ENCODE peak calls at places on chromosomes 7 and 10, in nine cellular contexts. L is stomach, W is tibial nerve, A is Peyer's patch, F is GM12878, N is ovary, I is IMR-90, D is uterus, G is thyroid gland. V is an unnamed sample. For H3K36me3, the result is how much of the 10 kb centered on the place peaks cover.

GRCh38 chr10:75438275-75438674 is 6.9 kb downstream of the LRMDA start:
- DNase-seq in L (peak), W (no peak), A (no peak), F (no peak), N (no peak), I (no peak), D (no peak), G (peak), V (no peak)

GRCh38 chr10:5234106-5234877 is 37.7 kb downstream of the AKR1C4 start:
- DNase-seq in L (peak), W (no peak), A (no peak), F (no peak), N (no peak), I (peak), D (no peak), G (no peak), V (no peak)

GRCh38 chr10:24196426-24197039 is 12.4 kb upstream of the KIAA1217 start:
- DNase-seq in L (peak), W (peak), A (peak), F (no peak), N (peak), I (peak), D (peak), G (peak), V (no peak)

GRCh38 chr7:135785065-135785464 is 36.5 kb upstream of the FAM180A start:
- DNase-seq in L (no peak), W (no peak), A (no peak), F (no peak), N (no peak), I (no peak), D (no peak), G (no peak), V (no peak)

GRCh38 chr10:85926986-85927385 is 439.6 kb downstream of the GRID1 start:
- DNase-seq in L (no peak), W (no peak), A (no peak), F (peak), N (no peak), I (no peak), D (no peak), G (no peak), V (no peak)

GRCh38 chr10:116634126-116634975 is 13.6 kb downstream of the PNLIPRP2 start:
- DNase-seq in L (no peak), W (no peak), A (no peak), F (no peak), N (no peak), I (no peak), D (no peak), G (no peak), V (no peak)

GRCh38 chr7:70808876-70809275 is 323.1 kb upstream of the GALNT17 start:
- DNase-seq in L (no peak), W (no peak), A (no peak), F (no peak), N (no peak), I (no peak), D (no peak), G (no peak), V (no peak)

GRCh38 chr10:70126700-70127395 is 5.8 kb downstream of the AIFM2 start:
- DNase-seq in L (no peak), W (no peak), A (no peak), F (no peak), N (no peak), I (no peak), D (no peak), G (no peak), V (no peak)

GRCh38 chr10:132408367-132408781 is 11.4 kb downstream of the PWWP2B start:
- DNase-seq in L (no peak), W (no peak), A (peak), F (no peak), N (no peak), I (no peak), D (no peak), G (peak), V (no peak)

GRCh38 chr7:132160525-132161230 is 415.6 kb downstream of the PLXNA4 start:
- DNase-seq in L (no peak), W (no peak), A (no peak), F (no peak), N (no peak), I (no peak), D (no peak), G (no peak), V (no peak)

GRCh38 chr7:155860840-155861479 is 48.7 kb upstream of the SHH start:
- DNase-seq in L (peak), W (no peak), A (no peak), F (no peak), N (no peak), I (peak), D (no peak), G (peak), V (peak)

GRCh38 chr10:47038881-47039557 is 127.8 kb downstream of the PTPN20 start:
- DNase-seq in L (no peak), W (no peak), A (peak), F (no peak), N (no peak), I (no peak), D (no peak), G (no peak), V (no peak)

GRCh38 chr10:102410427-102411073 is 8.0 kb downstream of the PSD start:
- DNase-seq in L (no peak), W (no peak), A (no peak), F (no peak), N (no peak), I (no peak), D (peak), G (no peak), V (no peak)

GRCh38 chr10:52454476-52454875 is 140.4 kb downstream of the DKK1 start:
- DNase-seq in L (no peak), W (no peak), A (no peak), F (no peak), N (no peak), I (no peak), D (no peak), G (no peak), V (no peak)

GRCh38 chr10:31383810-31384588 is 65.0 kb downstream of the ZEB1 start:
- DNase-seq in L (no peak), W (no peak), A (no peak), F (peak), N (no peak), I (no peak), D (no peak), G (no peak), V (no peak)

GRCh38 chr10:47246409-47247189 is 53.4 kb upstream of the GDF10 start:
- DNase-seq in L (no peak), W (no peak), A (no peak), F (no peak), N (no peak), I (no peak), D (no peak), G (no peak), V (peak)

GRCh38 chr7:54678763-54679396 is 80.1 kb downstream of the SEC61G start:
- DNase-seq in L (no peak), W (no peak), A (no peak), F (no peak), N (no peak), I (no peak), D (no peak), G (no peak), V (no peak)

DNA sequence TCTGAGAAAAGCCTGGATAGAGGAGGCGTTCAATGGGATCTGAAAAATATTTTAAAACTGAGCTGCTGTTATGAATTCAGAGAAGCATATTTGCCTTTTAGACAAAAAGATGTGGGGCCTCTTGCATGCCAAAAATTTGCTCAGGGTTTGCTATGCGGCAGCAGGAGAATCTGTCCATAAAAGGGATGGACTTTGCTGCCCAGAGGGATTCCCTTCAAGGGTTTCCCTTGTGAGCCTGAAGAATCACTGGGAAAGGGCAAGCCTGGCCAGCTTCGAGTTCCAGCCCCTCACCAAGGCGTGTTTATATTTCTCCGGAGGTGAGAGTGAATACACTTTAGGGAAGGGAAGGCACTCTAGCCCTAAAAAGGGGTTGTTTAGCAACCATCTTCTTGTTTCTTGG is 55.5 kb upstream of the CALD1 start:
- DNase-seq in L (no peak), W (no peak), A (no peak), F (no peak), N (no peak), I (no peak), D (no peak), G (no peak), V (no peak)
- TF ChIP-seq POLR2A in L (no peak), W (no peak), A (no peak), F (no peak), N (no peak), I (no peak), D (no peak), G (no peak), V (no peak)

GRCh38 chr7:151126500-151127137 is 40.3 kb downstream of the AGAP3 start:
- DNase-seq in L (peak), W (no peak), A (peak), F (no peak), N (no peak), I (no peak), D (no peak), G (peak), V (no peak)

GRCh38 chr7:151124205-151124880 is 38.1 kb downstream of the AGAP3 start:
- DNase-seq in L (no peak), W (no peak), A (no peak), F (no peak), N (no peak), I (no peak), D (no peak), G (no peak), V (no peak)

GRCh38 chr7:151125459-151125834 is 39.2 kb downstream of the AGAP3 start:
- DNase-seq in L (peak), W (no peak), A (peak), F (no peak), N (no peak), I (no peak), D (no peak), G (peak), V (no peak)

GRCh38 chr7:151124899-151125399 is 38.7 kb downstream of the AGAP3 start:
- DNase-seq in L (no peak), W (no peak), A (no peak), F (no peak), N (no peak), I (no peak), D (no peak), G (no peak), V (no peak)

DNA sequence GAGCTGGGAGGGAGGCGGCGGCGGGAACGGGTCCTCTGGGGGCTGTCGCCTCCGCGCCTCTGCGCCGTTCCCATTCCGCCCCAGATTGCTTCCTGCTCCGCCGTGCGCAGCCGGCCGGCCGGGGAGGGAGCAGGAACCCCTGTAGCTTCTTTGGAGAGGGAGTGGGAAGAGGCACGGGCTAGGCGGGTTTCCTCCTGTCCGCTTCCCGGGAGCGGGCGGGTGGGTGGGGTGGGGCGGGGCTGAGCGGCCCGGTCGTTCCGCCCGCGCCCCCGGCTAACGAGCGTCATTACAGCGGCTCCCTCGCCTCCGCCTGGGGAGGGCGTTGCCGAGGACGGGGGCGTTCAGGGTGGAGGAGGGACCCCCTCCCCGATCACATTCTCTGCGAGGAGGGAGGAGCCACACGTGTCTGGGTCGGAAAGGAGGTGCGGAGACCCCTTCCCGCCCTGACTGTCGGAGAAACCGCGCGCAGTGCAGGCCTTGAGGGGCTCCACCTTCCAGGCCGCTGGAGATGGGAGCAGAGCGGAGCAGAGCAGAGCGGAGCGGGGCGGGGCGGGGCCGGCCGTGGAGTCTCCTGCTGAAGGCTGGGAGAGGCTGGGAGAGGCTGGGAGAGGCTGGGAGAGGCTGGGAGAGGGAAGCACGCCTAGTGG is 39.7 kb downstream of the AGAP3 start:
- DNase-seq in L (no peak), W (no peak), A (peak), F (no peak), N (no peak), I (no peak), D (no peak), G (no peak), V (no peak)
- H3K27ac ChIP-seq in L (no peak), W (peak), A (no peak), F (no peak), N (no peak), I (no peak), D (no peak), G (no peak), V (peak)

DNA sequence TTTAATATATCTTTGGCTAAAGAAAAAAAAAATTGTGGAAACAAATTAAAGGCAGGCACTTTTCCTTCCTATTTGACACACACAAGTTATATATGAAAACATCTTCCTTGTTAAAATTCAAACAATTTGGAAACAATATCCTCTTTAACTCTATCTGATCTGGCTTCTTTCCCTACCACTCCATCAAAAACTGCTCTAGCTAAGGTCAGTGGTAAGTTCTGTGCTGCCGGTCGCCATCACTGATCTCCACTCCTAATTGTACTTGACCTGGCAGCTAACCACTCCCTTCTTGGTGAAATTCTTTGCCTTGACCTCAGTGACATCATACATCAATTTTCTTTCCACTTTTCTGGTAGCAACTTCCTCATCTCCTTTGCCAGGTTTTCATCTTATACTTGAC is 47.9 kb upstream of the MRLN start:
- DNase-seq in L (no peak), W (no peak), A (no peak), F (no peak), N (no peak), I (no peak), D (no peak), G (no peak), V (no peak)
- H3K36me3 ChIP-seq in L (under half), W (half or more), A (half or more), F (under half), N (under half), I (under half), D (under half), G (under half), V (under half)

GRCh38 chr10:125389648-125390047 is 229.3 kb upstream of the CTBP2 start:
- DNase-seq in L (no peak), W (no peak), A (no peak), F (no peak), N (no peak), I (no peak), D (no peak), G (no peak), V (no peak)
- TF ChIP-seq POLR2A in L (no peak), W (no peak), A (no peak), F (no peak), N (no peak), I (no peak), D (no peak), G (no peak), V (no peak)

GRCh38 chr7:15459018-15459621 is 102.7 kb downstream of the AGMO start:
- DNase-seq in L (no peak), W (no peak), A (no peak), F (no peak), N (no peak), I (no peak), D (no peak), G (no peak), V (no peak)

GRCh38 chr7:15462721-15463389 is 99.0 kb downstream of the AGMO start:
- DNase-seq in L (no peak), W (no peak), A (no peak), F (no peak), N (no peak), I (peak), D (no peak), G (no peak), V (no peak)

GRCh38 chr7:15461576-15461975 is 100.2 kb downstream of the AGMO start:
- DNase-seq in L (no peak), W (no peak), A (no peak), F (no peak), N (no peak), I (peak), D (no peak), G (no peak), V (no peak)

GRCh38 chr7:15452670-15453069 is 109.1 kb downstream of the AGMO start:
- DNase-seq in L (no peak), W (no peak), A (no peak), F (no peak), N (no peak), I (no peak), D (no peak), G (no peak), V (no peak)

GRCh38 chr7:15457959-15458955 is 103.6 kb downstream of the AGMO start:
- DNase-seq in L (no peak), W (no peak), A (no peak), F (no peak), N (no peak), I (no peak), D (no peak), G (no peak), V (no peak)
- H3K27ac ChIP-seq in L (no peak), W (no peak), A (no peak), F (no peak), N (no peak), I (no peak), D (no peak), G (no peak), V (no peak)

GRCh38 chr10:77795426-77796055 is 131.0 kb downstream of the DLG5 start:
- DNase-seq in L (no peak), W (no peak), A (no peak), F (no peak), N (no peak), I (no peak), D (no peak), G (no peak), V (no peak)
- H3K36me3 ChIP-seq in L (under half), W (half or more), A (half or more), F (under half), N (under half), I (half or more), D (under half), G (half or more), V (half or more)

GRCh38 chr10:6476989-6477388 is 103.1 kb downstream of the PRKCQ start:
- DNase-seq in L (no peak), W (no peak), A (no peak), F (no peak), N (no peak), I (no peak), D (no peak), G (no peak), V (no peak)
- TF ChIP-seq POLR2A in L (no peak), W (no peak), A (no peak), F (no peak), N (no peak), I (no peak), D (no peak), G (no peak), V (no peak)

GRCh38 chr7:129213828-129214227 is 11.0 kb upstream of the AHCYL2 start:
- DNase-seq in L (no peak), W (no peak), A (no peak), F (no peak), N (no peak), I (no peak), D (no peak), G (peak), V (no peak)
- H3K27ac ChIP-seq in L (no peak), W (no peak), A (no peak), F (no peak), N (no peak), I (no peak), D (no peak), G (no peak), V (no peak)

GRCh38 chr7:124700655-124701054 is 64.9 kb downstream of the GPR37 start:
- DNase-seq in L (no peak), W (no peak), A (no peak), F (no peak), N (no peak), I (peak), D (no peak), G (no peak), V (no peak)
- H3K36me3 ChIP-seq in L (under half), W (under half), A (under half), F (under half), N (under half), I (under half), D (under half), G (under half), V (under half)

V was measured in vagina.